ENCODE peak calls at places on chromosomes 5 and 9, in five cellular contexts. L, S, C, X and H are unnamed samples.

GRCh38 chr5:115898656-115899055 is 56.9 kb downstream of the AP3S1 start:
- DNase-seq in L (no peak), X (no peak), C (no peak), S (no peak), H (no peak)

GRCh38 chr9:10946676-10947410 is 334.0 kb upstream of the PTPRD start:
- DNase-seq in X (no peak), C (no peak), S (no peak), L (no peak), H (no peak)

GRCh38 chr5:17359451-17359965 is 138.5 kb upstream of the TAF11L2 start:
- DNase-seq in S (no peak), X (no peak), C (no peak), L (no peak), H (no peak)

GRCh38 chr5:93019896-93020295 is 561.1 kb downstream of the NR2F1-AS1 start:
- DNase-seq in L (no peak), C (no peak), X (no peak), S (no peak), H (no peak)

GRCh38 chr9:114301798-114302565 is 20.9 kb upstream of the ORM1 start:
- DNase-seq in C (no peak), L (no peak), X (no peak), S (no peak), H (no peak)

GRCh38 chr5:148957591-148958202 is 105.2 kb downstream of the SH3TC2 start:
- DNase-seq in C (peak), L (peak), S (peak), X (no peak), H (no peak)

GRCh38 chr9:123360161-123361085 is 4.4 kb downstream of the CRB2 start:
- DNase-seq in L (peak), C (peak), S (peak), X (no peak), H (no peak)

GRCh38 chr5:171419663-171420428 is 399 bp downstream of the FGF18 start:
- DNase-seq in L (peak), X (no peak), S (peak), C (no peak), H (no peak)

GRCh38 chr5:124908603-124909451 is 162.4 kb upstream of the ZNF608 start:
- DNase-seq in S (no peak), L (no peak), C (no peak), X (no peak), H (no peak)

GRCh38 chr9:124149992-124150391 is 107.8 kb upstream of the NEK6 start:
- DNase-seq in L (no peak), C (no peak), X (no peak), S (no peak), H (no peak)

GRCh38 chr5:177312649-177313181 is 1.0 kb upstream of the MXD3 start:
- DNase-seq in S (peak), C (peak), X (no peak), L (no peak), H (no peak)

GRCh38 chr5:55540024-55540423 is 5.3 kb upstream of the PLPP1 start:
- DNase-seq in L (no peak), X (no peak), C (no peak), S (no peak), H (no peak)

GRCh38 chr5:147290261-147290660 is 55.4 kb downstream of the STK32A start:
- DNase-seq in L (no peak), X (no peak), S (no peak), C (no peak), H (no peak)

GRCh38 chr9:134569626-134570025 is 72.0 kb upstream of the COL5A1 start:
- DNase-seq in S (no peak), X (no peak), C (no peak), L (no peak), H (no peak)

GRCh38 chr5:2165203-2165602 is 282.5 kb upstream of the IRX4 start:
- DNase-seq in L (no peak), C (no peak), X (no peak), S (no peak), H (no peak)

GRCh38 chr9:135773094-135773493 is 71.1 kb downstream of the KCNT1 start:
- DNase-seq in S (no peak), C (no peak), L (no peak), X (no peak), H (no peak)

GRCh38 chr5:67255881-67256280 is 59.3 kb upstream of the CD180 start:
- DNase-seq in C (no peak), S (no peak), L (no peak), X (no peak), H (no peak)

GRCh38 chr9:89969156-89969566 is 364.3 kb downstream of the GADD45G start:
- DNase-seq in X (no peak), S (no peak), C (no peak), L (no peak), H (no peak)

GRCh38 chr5:17118631-17119030 is 98.8 kb upstream of the BASP1 start:
- DNase-seq in L (no peak), S (peak), X (peak), C (peak), H (no peak)

GRCh38 chr9:23123048-23123632 is 676.5 kb downstream of the DMRTA1 start:
- DNase-seq in S (no peak), X (no peak), L (peak), C (no peak), H (no peak)

GRCh38 chr5:15940905-15941304 is 238.7 kb downstream of the MARCHF11 start:
- DNase-seq in X (no peak), L (no peak), C (no peak), S (no peak), H (no peak)

GRCh38 chr5:149048806-149049205 is 14.1 kb downstream of the SH3TC2 start:
- DNase-seq in S (no peak), C (no peak), L (no peak), X (no peak), H (no peak)

GRCh38 chr5:140109050-140109817 is 4.7 kb upstream of the PURA start:
- DNase-seq in S (no peak), C (no peak), X (no peak), L (no peak), H (no peak)

GRCh38 chr5:44664711-44665100 is 144.0 kb upstream of the MRPS30 start:
- DNase-seq in X (no peak), C (no peak), S (no peak), L (no peak), H (no peak)

GRCh38 chr9:111483862-111484563 is at the start of gene ECPAS:
- DNase-seq in L (peak), X (peak), S (peak), C (peak), H (peak)

GRCh38 chr5:143322931-143323330 is 80.6 kb downstream of the NR3C1 start:
- DNase-seq in L (no peak), X (no peak), C (peak), S (no peak), H (no peak)

GRCh38 chr5:43773032-43773830 is 170.3 kb downstream of the NNT start:
- DNase-seq in C (peak), S (no peak), L (no peak), X (no peak), H (no peak)

GRCh38 chr5:123610665-123611406 is 98.9 kb downstream of the CSNK1G3 start:
- DNase-seq in C (peak), L (peak), S (peak), X (no peak), H (no peak)

GRCh38 chr9:99606955-99607354 is 214.7 kb upstream of the NR4A3 start:
- DNase-seq in C (no peak), S (no peak), X (no peak), L (no peak), H (no peak)

GRCh38 chr5:111954516-111955337 is 197.7 kb upstream of the NREP start:
- DNase-seq in C (no peak), S (no peak), L (no peak), X (no peak), H (no peak)

GRCh38 chr5:40652441-40653220 is 27.1 kb upstream of the PTGER4 start:
- DNase-seq in L (no peak), C (no peak), S (no peak), X (no peak), H (no peak)

GRCh38 chr9:72477862-72478564 is 43.4 kb upstream of the TMC1 start:
- DNase-seq in L (no peak), S (no peak), X (no peak), C (peak), H (no peak)

GRCh38 chr9:110213413-110214044 is 5.6 kb upstream of the C9orf152 start:
- DNase-seq in X (no peak), C (no peak), S (no peak), L (no peak), H (no peak)

GRCh38 chr5:175115831-175116230 is 328.2 kb downstream of the DRD1 start:
- DNase-seq in L (no peak), X (no peak), C (no peak), S (no peak), H (no peak)

GRCh38 chr9:94944623-94945022 is 218.1 kb downstream of the AOPEP start:
- DNase-seq in L (no peak), S (no peak), X (no peak), C (no peak), H (no peak)

GRCh38 chr5:93587919-93588585 is 5.0 kb downstream of the NR2F1 start:
- DNase-seq in C (no peak), L (no peak), X (no peak), S (no peak), H (no peak)

GRCh38 chr5:144484124-144484897 is 313.6 kb downstream of the KCTD16 start:
- DNase-seq in X (no peak), C (peak), L (no peak), S (no peak), H (no peak)

GRCh38 chr9:124553738-124554137 is 46.5 kb upstream of the NR5A1 start:
- DNase-seq in C (peak), S (no peak), X (no peak), L (no peak), H (no peak)